ENCODE peak calls at places on chromosomes 7 and 10, in six cellular contexts. H is heart left ventricle, P is upper lobe of left lung, F is GM23248, N is sigmoid colon, I is A549. S is an unnamed sample.

GRCh38 chr10:132526676-132527075 is 10.9 kb upstream of the INPP5A start:
- DNase-seq in N (peak), F (peak), H (no peak), P (peak), I (no peak), S (peak)

GRCh38 chr7:127396184-127396583 is 3.7 kb upstream of the ZNF800 start:
- DNase-seq in F (peak), I (peak), P (peak), H (no peak), N (no peak), S (no peak)

GRCh38 chr7:70812511-70812910 is 319.4 kb upstream of the GALNT17 start:
- DNase-seq in P (no peak), N (no peak), F (no peak), I (no peak), H (no peak), S (no peak)

GRCh38 chr7:30617359-30617758 is 22.7 kb downstream of the GARS1 start:
- DNase-seq in P (peak), H (no peak), I (no peak), F (no peak), N (no peak), S (no peak)

GRCh38 chr7:101518348-101518747 is 110.7 kb downstream of the MYL10 start:
- DNase-seq in N (no peak), I (no peak), P (no peak), H (no peak), F (no peak), S (no peak)

GRCh38 chr7:66283003-66283920 is 78.1 kb downstream of the TPST1 start:
- DNase-seq in H (no peak), N (no peak), I (peak), F (peak), P (no peak), S (no peak)

GRCh38 chr7:37201003-37201875 is 247.4 kb downstream of the ELMO1 start:
- DNase-seq in N (peak), F (peak), H (peak), P (peak), I (peak), S (peak)

GRCh38 chr10:79093658-79094411 is 25.1 kb downstream of the ZMIZ1 start:
- DNase-seq in F (no peak), I (peak), P (peak), H (no peak), N (peak), S (no peak)

GRCh38 chr7:64990936-64991335 is at the start of gene ZNF117:
- DNase-seq in N (no peak), H (no peak), I (no peak), F (no peak), P (no peak), S (no peak)

GRCh38 chr7:29723599-29723998 is 82.7 kb upstream of the WIPF3 start:
- DNase-seq in F (peak), H (no peak), N (no peak), P (no peak), I (peak), S (peak)

GRCh38 chr10:51397695-51398094 is 301.7 kb downstream of the CSTF2T start:
- DNase-seq in I (no peak), N (peak), H (peak), P (peak), F (peak), S (peak)

GRCh38 chr7:52540041-52540440 is 495.4 kb upstream of the POM121L12 start:
- DNase-seq in H (no peak), F (no peak), P (no peak), N (no peak), I (peak), S (no peak)

GRCh38 chr10:83983578-83984255 is 155.6 kb upstream of the GHITM start:
- DNase-seq in F (no peak), I (peak), P (no peak), H (no peak), N (no peak), S (peak)

GRCh38 chr10:22634606-22635467 is 79.5 kb downstream of the PIP4K2A start:
- DNase-seq in P (no peak), F (no peak), I (no peak), N (no peak), H (no peak), S (no peak)

GRCh38 chr10:5507649-5508131 is 8.3 kb upstream of the CALML5 start:
- DNase-seq in H (no peak), P (no peak), F (no peak), I (no peak), N (peak), S (no peak)

GRCh38 chr7:7207876-7208275 is 25.5 kb downstream of the C1GALT1 start:
- DNase-seq in N (no peak), H (no peak), I (no peak), F (no peak), P (no peak), S (no peak)

GRCh38 chr10:28533571-28534304 is 820 bp downstream of the WAC start:
- DNase-seq in I (peak), N (peak), P (peak), H (peak), F (peak), S (peak)

GRCh38 chr7:77269360-77270075 is 69.9 kb upstream of the FGL2 start:
- DNase-seq in I (no peak), N (no peak), P (peak), F (no peak), H (peak), S (no peak)

GRCh38 chr7:81098213-81098612 is 179.4 kb upstream of the SEMA3C start:
- DNase-seq in H (no peak), P (no peak), F (no peak), N (no peak), I (no peak), S (no peak)

GRCh38 chr7:43758861-43759683 is 592 bp downstream of the BLVRA start:
- DNase-seq in P (peak), F (peak), H (peak), N (no peak), I (no peak), S (no peak)

GRCh38 chr10:47165711-47166404 is 134.1 kb upstream of the GDF10 start:
- DNase-seq in H (peak), P (peak), I (no peak), F (peak), N (peak), S (peak)

GRCh38 chr10:58642283-58642682 is 129.6 kb downstream of the BICC1 start:
- DNase-seq in N (no peak), P (no peak), I (no peak), F (peak), H (no peak), S (no peak)

GRCh38 chr7:28260969-28261368 is 80.4 kb upstream of the JAZF1 start:
- DNase-seq in H (no peak), P (no peak), N (no peak), I (no peak), F (no peak), S (no peak)

GRCh38 chr7:102248456-102249395 is 37.9 kb upstream of the SH2B2 start:
- DNase-seq in N (no peak), F (no peak), P (no peak), I (no peak), H (no peak), S (no peak)

GRCh38 chr7:100863406-100863950 is 3.7 kb upstream of the TRIP6 start:
- DNase-seq in F (no peak), I (no peak), H (no peak), P (no peak), N (no peak), S (no peak)

GRCh38 chr10:103192089-103192450 is 1.0 kb downstream of the NT5C2 start:
- DNase-seq in N (no peak), H (no peak), P (no peak), I (peak), F (peak), S (no peak)

DNA sequence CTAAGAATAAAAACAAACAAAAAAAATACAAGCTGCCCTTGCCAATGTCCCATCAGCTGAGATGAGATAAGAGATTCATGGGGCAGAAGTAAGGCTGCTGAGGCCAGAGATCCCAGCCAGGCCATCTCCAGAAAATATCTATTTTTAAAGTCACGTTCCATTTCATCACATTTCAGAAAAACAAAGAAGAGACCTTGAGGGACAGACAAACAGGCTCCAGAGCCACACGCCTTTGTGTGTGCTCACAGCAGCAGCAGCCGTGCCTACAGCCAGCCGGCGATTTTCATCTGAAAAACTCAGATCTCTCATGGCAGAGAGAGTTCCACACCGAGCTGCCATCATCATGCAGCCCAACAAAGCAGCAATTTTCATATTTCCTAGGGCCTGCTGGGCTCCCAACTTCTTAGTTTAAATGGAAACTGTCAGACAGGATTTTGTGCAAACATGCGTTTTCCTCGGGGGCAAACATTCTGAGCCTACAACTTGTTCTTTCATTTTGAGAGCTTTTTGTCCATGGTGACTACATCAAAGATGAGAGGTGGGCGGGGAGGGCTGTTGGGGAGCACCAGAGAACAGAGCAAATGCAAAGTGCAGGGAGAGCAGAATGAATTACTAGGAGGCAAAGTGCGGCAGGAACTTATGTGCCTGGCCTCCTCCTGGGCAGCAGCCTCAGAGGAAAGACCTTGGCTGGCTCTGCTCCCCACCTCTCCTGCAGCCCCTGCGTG is 38.8 kb downstream of the DLG5 start:
- DNase-seq in F (peak), N (no peak), H (no peak), I (no peak), P (no peak), S (no peak)
- H3K4me3 ChIP-seq in F (peak), N (peak), H (peak), I (no peak), P (peak), S (no peak)

DNA sequence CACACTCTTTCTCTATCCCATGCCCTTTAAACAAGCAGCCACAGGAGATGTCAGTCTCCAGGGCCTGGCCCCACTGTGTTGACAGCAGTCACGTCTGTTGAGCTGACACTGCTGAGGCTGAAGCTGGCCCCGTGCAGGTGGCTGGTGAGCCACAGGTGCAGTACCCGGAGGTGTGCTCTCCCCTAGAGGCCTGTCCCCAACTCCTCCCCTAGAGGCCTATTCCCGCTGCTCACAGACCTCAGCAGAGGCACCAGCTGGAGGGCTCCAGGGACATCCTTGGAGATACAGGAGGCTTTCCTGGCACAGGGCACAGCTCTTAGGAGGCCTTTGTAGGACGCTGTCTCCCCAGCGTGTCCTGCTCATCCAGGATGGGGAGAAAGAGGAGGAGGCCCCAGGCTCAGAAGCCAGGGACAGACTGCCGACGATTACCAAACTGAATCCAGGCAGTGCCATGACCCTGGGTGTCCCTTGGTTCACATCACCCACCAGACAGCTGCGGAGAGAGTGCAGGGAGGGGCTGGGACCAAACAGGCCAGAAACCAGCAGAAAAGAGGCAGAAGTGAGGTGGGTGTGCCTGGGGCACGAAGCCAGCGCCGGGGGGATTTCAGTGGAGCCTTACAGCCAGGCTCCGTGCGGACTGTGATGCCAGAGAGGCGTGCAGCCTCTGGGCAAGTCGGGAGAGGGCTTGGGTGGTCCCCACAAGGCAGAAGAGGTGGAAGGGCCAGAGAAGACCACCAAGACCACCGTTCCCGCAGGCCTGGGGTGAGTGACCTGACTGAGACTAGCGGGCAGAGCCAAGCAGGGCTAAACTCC is 18.5 kb upstream of the TTYH3 start:
- DNase-seq in N (no peak), I (no peak), H (no peak), F (no peak), P (no peak), S (no peak)
- H3K4me3 ChIP-seq in N (no peak), I (no peak), H (no peak), F (no peak), P (no peak), S (no peak)

GRCh38 chr7:138257459-138258193 is 181.4 kb downstream of the AKR1D1 start:
- DNase-seq in H (peak), N (no peak), F (no peak), I (no peak), P (peak), S (no peak)
- H3K4me3 ChIP-seq in H (no peak), N (no peak), F (no peak), I (no peak), P (no peak), S (no peak)

GRCh38 chr7:42233166-42233565 is 3.8 kb downstream of the GLI3 start:
- DNase-seq in I (no peak), H (no peak), F (peak), N (no peak), P (no peak), S (no peak)

GRCh38 chr7:42234736-42235135 is 2.3 kb downstream of the GLI3 start:
- DNase-seq in I (no peak), P (no peak), H (no peak), N (no peak), F (no peak), S (no peak)

GRCh38 chr7:42235734-42236133 is 1.3 kb downstream of the GLI3 start:
- DNase-seq in P (no peak), H (no peak), I (no peak), N (peak), F (peak), S (no peak)

GRCh38 chr7:42232275-42232674 is 4.7 kb downstream of the GLI3 start:
- DNase-seq in P (no peak), N (peak), F (peak), H (no peak), I (no peak), S (peak)

DNA sequence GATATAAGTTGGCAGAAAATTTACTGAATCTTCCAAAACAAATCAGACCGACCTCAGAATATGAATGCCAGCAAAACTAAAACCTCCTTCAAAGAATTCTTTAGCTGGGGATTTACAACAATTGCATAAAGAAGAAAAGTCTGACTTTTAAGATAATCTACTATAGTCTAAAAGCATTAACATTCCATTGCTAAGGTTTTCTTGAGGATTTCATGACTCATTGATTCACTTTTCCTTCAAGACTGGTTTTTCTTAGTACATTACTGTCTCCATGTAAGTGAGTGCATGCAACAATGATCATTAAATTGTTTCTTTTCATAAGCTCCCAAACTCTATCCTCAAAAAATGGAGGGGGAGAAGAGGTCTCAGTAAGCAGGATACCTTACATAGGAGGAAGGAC is 3.1 kb downstream of the GLI3 start:
- DNase-seq in P (no peak), N (no peak), H (no peak), F (peak), I (no peak), S (no peak)
- H3K4me3 ChIP-seq in P (no peak), N (no peak), H (no peak), F (peak), I (no peak), S (no peak)

DNA sequence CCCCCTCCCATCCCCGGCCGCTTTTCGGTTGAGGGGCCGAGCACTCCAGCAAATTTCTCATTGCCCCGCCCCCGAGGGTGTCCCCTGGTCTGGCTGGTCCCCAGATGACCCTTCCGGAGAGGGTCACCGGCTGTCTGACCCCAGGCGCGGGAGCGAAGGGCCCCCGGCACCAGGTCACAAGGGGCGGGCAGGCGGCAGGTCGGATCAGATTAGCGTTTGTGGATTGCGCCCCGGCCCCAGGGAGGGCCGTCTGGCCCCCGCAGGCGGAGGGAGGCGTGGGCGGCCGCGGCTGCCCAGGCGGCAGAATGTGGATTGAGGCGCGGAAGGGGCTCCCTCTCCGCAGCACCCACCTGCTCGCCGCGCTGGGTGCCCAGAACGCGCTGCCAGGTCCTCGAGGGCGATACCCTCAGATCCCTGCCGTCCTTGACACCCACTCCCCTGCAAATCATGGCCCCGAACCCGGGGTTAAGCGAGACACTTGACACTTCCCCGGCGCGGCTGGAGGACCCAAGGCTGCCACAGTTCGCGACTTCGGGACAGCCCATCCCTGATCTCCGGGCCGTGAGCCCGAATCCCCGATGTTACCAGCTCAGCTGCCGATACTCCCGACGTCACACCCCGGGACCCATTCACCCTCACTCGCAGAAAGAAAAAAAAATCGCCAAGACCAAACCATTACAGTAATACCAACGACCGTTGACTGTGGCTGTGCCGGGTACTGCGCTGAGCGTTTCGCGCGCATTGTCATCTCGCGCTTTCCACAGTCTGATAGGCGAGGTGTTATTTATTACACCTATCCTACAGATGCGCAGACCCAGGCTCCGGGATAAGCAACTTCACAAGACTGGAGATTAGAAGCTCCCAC is 953 bp downstream of the NODAL start:
- DNase-seq in I (no peak), F (peak), H (no peak), N (no peak), P (no peak), S (no peak)
- H3K4me3 ChIP-seq in I (no peak), F (peak), H (peak), N (peak), P (peak), S (no peak)

GRCh38 chr7:111711426-111712065 is 149.3 kb upstream of the IMMP2L start:
- DNase-seq in H (no peak), I (no peak), F (no peak), P (no peak), N (no peak), S (no peak)
- H3K4me3 ChIP-seq in H (no peak), I (no peak), F (no peak), P (no peak), N (no peak), S (no peak)

GRCh38 chr10:121595321-121595805 is 2.9 kb downstream of the FGFR2 start:
- DNase-seq in P (no peak), H (no peak), F (peak), N (peak), I (no peak), S (no peak)

GRCh38 chr10:121596668-121597503 is 1.4 kb downstream of the FGFR2 start:
- DNase-seq in H (peak), N (peak), F (peak), I (no peak), P (no peak), S (no peak)

GRCh38 chr10:121598261-121599249 is at the start of gene FGFR2:
- DNase-seq in P (peak), F (peak), N (peak), I (peak), H (peak), S (peak)

GRCh38 chr10:121595806-121596667 is 2.2 kb downstream of the FGFR2 start:
- DNase-seq in N (peak), P (no peak), I (no peak), H (no peak), F (no peak), S (no peak)

DNA sequence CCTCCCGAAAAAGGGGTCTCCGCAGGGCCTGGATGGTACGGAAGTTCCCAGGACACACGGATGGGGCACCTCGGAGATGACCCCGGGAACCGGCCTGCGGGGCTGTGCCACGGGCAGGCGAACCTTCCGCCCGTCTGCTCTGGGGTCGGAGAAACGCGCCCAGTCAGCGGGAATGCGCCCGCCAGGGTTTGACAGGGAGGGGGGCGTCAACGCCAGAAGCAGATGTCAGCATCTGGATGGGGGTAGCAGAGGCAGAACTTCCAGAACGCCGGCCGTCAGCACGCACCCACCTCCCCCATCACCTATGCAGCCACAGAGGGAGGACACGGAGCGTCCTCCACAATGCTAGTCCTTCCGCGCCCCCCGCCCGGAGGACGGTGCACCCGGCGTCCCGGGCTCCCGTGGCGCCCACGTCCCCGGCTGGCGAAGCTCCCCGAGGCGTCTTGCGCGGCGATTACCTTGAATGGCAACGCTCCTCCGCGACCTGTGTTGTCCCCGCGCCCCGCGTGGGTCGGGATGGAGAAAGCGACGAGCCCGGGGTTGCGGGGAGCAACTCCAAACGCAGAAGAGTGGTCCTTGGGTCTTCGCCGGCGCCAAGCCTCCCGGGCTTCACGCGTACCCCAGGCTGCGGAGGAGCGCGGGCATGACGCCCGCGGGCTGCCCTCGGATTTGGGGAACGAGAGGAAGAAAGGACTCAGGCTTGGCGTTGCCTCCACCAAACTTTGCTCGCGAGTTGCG is 571 bp downstream of the FGFR2 start:
- DNase-seq in F (no peak), P (no peak), N (peak), I (no peak), H (no peak), S (no peak)
- H3K4me3 ChIP-seq in F (peak), P (peak), N (peak), I (peak), H (peak), S (peak)